ENCODE peak calls at places on chromosomes 13 and 19, in six cellular contexts. Q is mesenteric fat pad, G is C1 segment of cervical spinal cord, V is K562, I is OCI-LY7, X is fibroblast of the conjunctiva. L is an unnamed sample.

GRCh38 chr13:94658926-94659649 is 53.3 kb downstream of the SOX21 start:
- DNase-seq in Q (no peak), G (no peak), V (no peak), I (no peak), X (no peak), L (no peak)

GRCh38 chr19:48615145-48616040 is 517 bp upstream of the FAM83E start:
- DNase-seq in Q (no peak), G (no peak), V (no peak), I (no peak), X (no peak), L (no peak)

GRCh38 chr19:37817180-37817911 is 38.0 kb upstream of the ZNF573 start:
- DNase-seq in Q (no peak), G (peak), V (no peak), I (no peak), X (peak), L (no peak)

GRCh38 chr13:25973085-25973484 is 78.7 kb downstream of the SHISA2 start:
- DNase-seq in Q (no peak), G (no peak), V (no peak), I (no peak), X (no peak), L (no peak)

GRCh38 chr19:485122-485521 is 11.2 kb upstream of the MADCAM1 start:
- DNase-seq in Q (no peak), G (no peak), V (no peak), I (no peak), X (no peak), L (no peak)

GRCh38 chr19:33698576-33699435 is 77.1 kb downstream of the CHST8 start:
- DNase-seq in Q (no peak), G (no peak), V (no peak), I (no peak), X (no peak), L (no peak)

GRCh38 chr13:35469781-35470380 is 6.6 kb downstream of the MAB21L1 start:
- DNase-seq in Q (no peak), G (no peak), V (no peak), I (no peak), X (no peak), L (no peak)

GRCh38 chr19:31254611-31255010 is 94.6 kb downstream of the TSHZ3 start:
- DNase-seq in Q (no peak), G (no peak), V (no peak), I (no peak), X (no peak), L (no peak)

GRCh38 chr13:91216928-91217700 is 130.4 kb upstream of the MIR17HG start:
- DNase-seq in Q (no peak), G (no peak), V (no peak), I (no peak), X (no peak), L (no peak)

GRCh38 chr19:56080669-56081401 is 40.3 kb downstream of the ZNF787 start:
- DNase-seq in Q (peak), G (peak), V (peak), I (peak), X (peak), L (peak)

GRCh38 chr19:38455031-38455430 is 21.5 kb downstream of the RYR1 start:
- DNase-seq in Q (no peak), G (no peak), V (no peak), I (peak), X (no peak), L (peak)

GRCh38 chr19:43126720-43127119 is 44.2 kb upstream of the PSG2 start:
- DNase-seq in Q (no peak), G (no peak), V (no peak), I (no peak), X (no peak), L (no peak)

GRCh38 chr19:38993271-38993670 is 17.7 kb upstream of the FBXO17 start:
- DNase-seq in Q (no peak), G (no peak), V (no peak), I (no peak), X (no peak), L (no peak)

GRCh38 chr19:30026933-30027332 is 84.9 kb downstream of the URI1 start:
- DNase-seq in Q (no peak), G (no peak), V (no peak), I (no peak), X (no peak), L (no peak)

GRCh38 chr13:19737844-19738557 is 44.7 kb downstream of the PSPC1 start:
- DNase-seq in Q (no peak), G (no peak), V (no peak), I (no peak), X (no peak), L (no peak)

GRCh38 chr13:79659161-79659560 is 178.2 kb downstream of the NDFIP2 start:
- DNase-seq in Q (no peak), G (no peak), V (no peak), I (no peak), X (peak), L (no peak)